ENCODE peak calls at places on chromosomes 13 and 19, in eight cellular contexts. S is ovary, G is testis, A is HCT116, Z is breast epithelium, C is spleen, N is IMR-90, D is suprapubic skin. E is an unnamed sample.
A peak's percentile ranks its signal among the peaks of the same experiment; 100 is the strongest.

GRCh38 chr19:43618921-43619261 is 538 bp downstream of the ZNF428 start:
- DNase-seq in Z (no peak), S (no peak), A (no peak), C (no peak), D (no peak), N (peak; percentile 8), G (peak; percentile 77), E (no peak)

GRCh38 chr19:39390460-39390758 is 497 bp downstream of the PAF1 start:
- DNase-seq in D (no peak), Z (peak; percentile 74), S (no peak), N (no peak), G (peak; percentile 86), A (peak; percentile 84), C (no peak), E (no peak)

GRCh38 chr19:29807870-29808405 is 3.9 kb upstream of the CCNE1 start:
- DNase-seq in Z (no peak), N (no peak), C (peak; percentile 54), D (no peak), A (no peak), G (no peak), S (no peak), E (no peak)

GRCh38 chr13:28489536-28489935 is 5.4 kb downstream of the FLT1 start:
- DNase-seq in G (no peak), N (peak; percentile 45), Z (no peak), D (no peak), A (no peak), S (no peak), C (no peak), E (no peak)

GRCh38 chr13:44692173-44692713 is 116.1 kb upstream of the TSC22D1 start:
- DNase-seq in Z (no peak), C (no peak), S (no peak), G (no peak), N (peak; percentile 43), D (peak; percentile 4), A (peak; percentile 70), E (no peak)

GRCh38 chr13:45092668-45093067 is 27.6 kb upstream of the GTF2F2 start:
- DNase-seq in D (no peak), Z (no peak), N (no peak), S (no peak), C (no peak), G (no peak), A (no peak), E (peak; percentile 27)

GRCh38 chr19:51020988-51021651 is 1.6 kb upstream of the KLK10 start:
- DNase-seq in C (no peak), D (no peak), S (no peak), Z (no peak), A (no peak), G (peak; percentile 79), N (peak; percentile 51), E (no peak)

GRCh38 chr13:108656742-108657141 is 27.3 kb downstream of the MYO16 start:
- DNase-seq in C (no peak), D (no peak), G (no peak), S (no peak), Z (no peak), A (no peak), N (no peak), E (no peak)

GRCh38 chr13:101434486-101434885 is 18.0 kb upstream of the ITGBL1 start:
- DNase-seq in C (no peak), Z (no peak), A (no peak), D (no peak), S (no peak), N (no peak), G (no peak), E (no peak)

GRCh38 chr19:54047626-54048025 is 16.1 kb downstream of the VSTM1 start:
- DNase-seq in A (no peak), C (no peak), N (no peak), G (no peak), S (no peak), D (no peak), Z (no peak), E (no peak)

GRCh38 chr13:114115191-114115671 is 17.2 kb downstream of the RASA3 start:
- DNase-seq in N (peak; percentile 94), G (peak; percentile 18), D (peak; percentile 79), S (peak; percentile 23), C (peak; percentile 83), Z (peak; percentile 48), A (no peak), E (no peak)

GRCh38 chr13:114044486-114044885 is 70.6 kb upstream of the C13orf46 start:
- DNase-seq in C (no peak), D (no peak), N (peak; percentile 40), A (no peak), S (peak; percentile 59), Z (no peak), G (no peak), E (peak; percentile 33)

GRCh38 chr19:30358821-30359580 is 13.2 kb upstream of the ZNF536 start:
- DNase-seq in G (no peak), C (no peak), A (no peak), Z (peak; percentile 47), D (peak; percentile 61), S (no peak), N (no peak), E (no peak)

GRCh38 chr19:41734585-41734984 is 20.7 kb upstream of the CEACAM6 start:
- DNase-seq in N (no peak), Z (no peak), A (no peak), C (no peak), D (no peak), G (no peak), S (no peak), E (no peak)

GRCh38 chr19:709196-709964 is 645 bp downstream of the PALM start:
- DNase-seq in A (no peak), Z (no peak), G (no peak), D (no peak), C (no peak), S (peak; percentile 67), N (no peak), E (no peak)

GRCh38 chr13:27622881-27623280 is 1.2 kb downstream of the POLR1D start:
- DNase-seq in C (no peak), G (no peak), N (no peak), D (no peak), S (no peak), Z (no peak), A (no peak), E (no peak)

GRCh38 chr19:37654118-37654517 is 1.1 kb downstream of the ZFP30 start:
- DNase-seq in A (no peak), Z (no peak), C (no peak), N (no peak), S (no peak), D (no peak), G (no peak), E (no peak)

GRCh38 chr13:44904982-44905381 is 84.3 kb downstream of the NUFIP1 start:
- DNase-seq in D (peak; percentile 82), N (peak; percentile 97), C (no peak), A (no peak), S (peak; percentile 50), G (peak; percentile 75), Z (no peak), E (no peak)

DNA sequence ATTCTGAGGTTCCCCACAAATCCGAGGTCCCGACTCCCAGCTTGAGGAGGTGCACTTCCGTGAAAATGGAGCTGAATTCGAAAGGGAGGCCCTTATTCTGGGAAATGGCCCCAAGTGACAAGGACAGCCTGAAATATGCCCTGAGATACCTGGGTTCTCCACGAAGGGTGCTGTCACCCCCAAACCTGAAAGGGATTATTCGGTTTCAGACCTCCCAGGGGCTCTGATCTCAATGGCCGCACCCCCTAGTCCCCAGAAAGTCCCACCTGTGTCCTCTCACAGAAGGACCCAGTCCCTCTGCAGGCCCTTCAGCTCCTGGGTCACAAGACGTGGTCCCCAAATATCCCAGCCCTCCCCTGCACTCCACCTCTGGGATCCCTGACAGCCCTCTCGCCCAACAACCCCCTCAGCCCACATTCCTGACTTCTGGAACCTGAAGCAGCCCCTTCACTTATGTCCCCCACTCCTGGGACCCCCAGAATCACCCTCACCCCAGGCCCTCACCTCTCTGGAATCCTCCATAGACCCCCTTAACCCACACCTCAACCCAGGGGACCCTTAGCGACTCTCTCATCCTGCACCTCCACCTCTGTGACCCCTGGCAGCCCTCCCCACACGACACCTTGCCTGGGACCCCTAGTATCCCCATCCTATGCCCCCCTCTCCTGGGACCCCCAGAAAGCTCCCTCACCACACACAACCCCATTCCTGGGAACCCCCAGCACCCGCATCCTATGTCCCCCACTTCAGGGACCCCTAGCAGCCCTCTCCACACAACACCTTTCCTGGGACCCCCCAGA is 597 bp downstream of the SYNGR4 start:
- DNase-seq in Z (no peak), G (no peak), D (no peak), N (no peak), C (peak; percentile 82), S (peak; percentile 63), A (no peak), E (no peak)
- H3K27ac ChIP-seq in Z (peak overlapping the region; percentile 95), G (peak overlapping the region; percentile 91), D (peak overlapping the region; percentile 43), N (peak overlapping the region; percentile 4), C (peak overlapping the region; percentile 94), S (peak overlapping the region; percentile 97), A (peak overlapping the region; percentile 86), E (peak overlapping the region; percentile 96)

DNA sequence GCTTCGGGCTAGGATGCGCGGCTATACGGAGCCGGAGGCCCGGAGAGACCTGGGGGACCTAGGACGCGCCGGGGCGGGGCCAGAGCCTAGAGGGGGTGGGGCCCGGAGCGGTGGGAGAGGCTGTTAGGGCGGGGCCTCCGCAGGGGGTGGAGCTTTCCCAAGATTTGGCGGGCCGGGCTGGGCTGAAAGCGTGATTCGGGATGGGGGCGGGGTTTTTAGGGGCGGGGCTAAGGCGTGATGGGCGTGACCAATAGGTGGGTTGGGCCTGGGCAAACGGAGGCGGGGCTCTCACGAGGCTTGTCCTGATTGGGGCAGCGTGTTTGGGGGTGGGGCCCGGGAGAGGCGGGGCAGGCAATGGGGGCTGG is 439 bp downstream of the RAB11B start:
- DNase-seq in Z (peak; percentile 98), D (peak; percentile 98), C (peak; percentile 97), S (peak; percentile 99), G (peak; percentile 97), N (peak; percentile 89), A (peak; percentile 88), E (peak; percentile 95)
- TF ChIP-seq POLR2A in Z (no peak), D (no peak), C (no peak), S (no peak), G (no peak), N (no peak), A (no peak), E (no peak)

GRCh38 chr13:50989476-50989875 is 79.9 kb downstream of the RNASEH2B start:
- DNase-seq in Z (no peak), C (no peak), N (no peak), G (peak; percentile 69), S (peak; percentile 37), A (no peak), D (no peak), E (peak; percentile 58)
- H3K27ac ChIP-seq in Z (peak overlapping the region; percentile 25), C (no peak overlapping the region), N (no peak overlapping the region), G (no peak overlapping the region), S (no peak overlapping the region), A (no peak overlapping the region), D (no peak overlapping the region), E (no peak overlapping the region)

DNA sequence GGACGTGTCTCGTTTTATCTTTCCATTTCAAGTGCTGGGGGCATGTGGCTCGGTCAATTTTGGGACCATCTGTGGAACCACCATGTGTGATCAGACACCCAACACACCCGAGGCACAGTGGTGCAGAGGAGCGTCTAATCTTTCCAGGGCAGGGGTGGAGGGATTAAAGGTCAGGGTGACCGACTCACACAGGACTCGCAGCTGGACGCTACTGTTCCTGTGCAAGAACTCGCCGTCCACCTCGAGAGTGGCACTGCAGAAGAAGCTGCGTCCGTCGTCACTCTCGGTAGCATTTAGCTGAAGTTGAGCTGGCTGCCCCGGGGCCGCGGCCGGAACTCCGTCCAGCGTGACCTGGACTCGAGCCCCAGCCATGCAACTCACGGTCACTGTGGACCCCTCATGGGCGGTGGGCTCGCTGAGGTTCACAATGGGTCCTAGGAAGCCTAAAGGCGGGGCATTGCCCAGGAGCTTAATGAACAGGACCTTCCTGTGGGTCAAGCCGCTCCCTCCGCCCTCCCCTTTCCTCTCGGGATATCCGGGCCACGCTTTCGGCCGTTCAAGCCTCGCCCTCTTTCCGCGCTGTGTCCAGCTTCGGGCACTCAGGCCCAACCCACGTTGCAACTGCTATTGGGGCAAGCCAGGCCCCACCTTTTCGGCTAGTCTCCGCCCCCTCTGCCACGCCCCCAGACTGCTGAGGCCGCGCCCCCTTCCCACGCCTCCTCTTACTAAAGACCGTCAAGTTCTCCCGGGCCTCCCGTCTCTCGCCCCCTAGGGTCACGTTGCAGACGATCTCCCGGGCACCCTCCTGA is 1.2 kb upstream of the RAVER1 start:
- DNase-seq in S (peak; percentile 98), N (peak; percentile 93), D (peak; percentile 97), C (peak; percentile 93), Z (peak; percentile 98), A (peak; percentile 93), G (peak; percentile 96), E (peak; percentile 94)
- TF ChIP-seq POLR2A in S (no peak), N (peak; percentile 42), D (no peak), C (no peak), Z (no peak), A (no peak), G (no peak), E (peak; percentile 74)

E was measured in heart left ventricle.